ENCODE peak calls at places on chromosomes 13 and 19, in five cellular contexts. V is neural crest cell, D is iPS-NIHi11, X is nephron progenitor cell, E is AG08396. K is an unnamed sample.

GRCh38 chr19:38650180-38650775 is 2.8 kb downstream of the ACTN4 start:
- DNase-seq in V (no peak), D (no peak), X (no peak), E (no peak), K (no peak)

GRCh38 chr13:44331912-44332840 is 41.4 kb upstream of the SERP2 start:
- DNase-seq in V (no peak), D (no peak), X (no peak), E (peak), K (peak)

GRCh38 chr19:15122331-15123030 is 15.3 kb downstream of the SYDE1 start:
- DNase-seq in V (no peak), D (no peak), X (no peak), E (no peak), K (no peak)

GRCh38 chr13:94702181-94703041 is 9.9 kb downstream of the SOX21 start:
- DNase-seq in V (no peak), D (no peak), X (peak), E (no peak), K (no peak)

GRCh38 chr13:90732049-90732448 is 615.4 kb upstream of the MIR17HG start:
- DNase-seq in V (no peak), D (no peak), X (no peak), E (no peak), K (no peak)

GRCh38 chr19:1315470-1316166 is 29.9 kb downstream of the EFNA2 start:
- DNase-seq in V (no peak), D (peak), X (peak), E (peak), K (peak)

GRCh38 chr19:31784631-31785237 is 435.5 kb upstream of the TSHZ3 start:
- DNase-seq in V (no peak), D (no peak), X (no peak), E (no peak), K (no peak)

GRCh38 chr19:49362926-49363264 is 679 bp upstream of the TEAD2 start:
- DNase-seq in V (no peak), D (no peak), X (peak), E (peak), K (peak)

GRCh38 chr19:10288662-10289166 is 1.0 kb upstream of the ICAM5 start:
- DNase-seq in V (peak), D (peak), X (peak), E (peak), K (no peak)

GRCh38 chr19:6233827-6234511 is 45.8 kb downstream of the MLLT1 start:
- DNase-seq in V (no peak), D (peak), X (no peak), E (no peak), K (no peak)

GRCh38 chr13:71867101-71867814 is at the start of gene DACH1:
- DNase-seq in V (peak), D (peak), X (peak), E (peak), K (peak)

GRCh38 chr13:106096661-106097092 is 438.8 kb downstream of the EFNB2 start:
- DNase-seq in V (no peak), D (no peak), X (no peak), E (no peak), K (no peak)

GRCh38 chr13:76314495-76314894 is 571.7 kb downstream of the KCTD12 start:
- DNase-seq in V (no peak), D (no peak), X (peak), E (no peak), K (no peak)

GRCh38 chr13:24221007-24221406 is 60.5 kb downstream of the SPATA13 start:
- DNase-seq in V (no peak), D (no peak), X (no peak), E (no peak), K (no peak)

GRCh38 chr19:1388637-1389026 is 4.9 kb downstream of the NDUFS7 start:
- DNase-seq in V (no peak), D (no peak), X (no peak), E (no peak), K (no peak)

GRCh38 chr13:106468207-106468606 is 67.3 kb downstream of the EFNB2 start:
- DNase-seq in V (no peak), D (no peak), X (no peak), E (no peak), K (no peak)

GRCh38 chr13:69970521-69970920 is 137.1 kb upstream of the ATXN8OS start:
- DNase-seq in V (no peak), D (peak), X (no peak), E (no peak), K (no peak)

GRCh38 chr13:39148513-39148961 is 110.3 kb downstream of the NHLRC3 start:
- DNase-seq in V (no peak), D (no peak), X (no peak), E (peak), K (no peak)

GRCh38 chr13:56615572-56615971 is 525.1 kb upstream of the PRR20A start:
- DNase-seq in V (no peak), D (no peak), X (no peak), E (no peak), K (no peak)

K was measured in HEK293T.